ENCODE peak calls at places on chromosomes 3 and 15, in four cellular contexts. I is brain microvascular endothelial cell, V is body of pancreas, J is ovary. H is an unnamed sample.
A peak's percentile ranks its signal among the peaks of the same experiment; 100 is the strongest.

GRCh38 chr3:185207931-185208746 is 45.7 kb downstream of the EHHADH start:
- DNase-seq in I (no peak), V (no peak), J (no peak), H (no peak)

GRCh38 chr3:10964537-10965167 is 27.9 kb upstream of the SLC6A1 start:
- DNase-seq in I (peak; percentile 27), V (no peak), J (no peak), H (no peak)

GRCh38 chr15:27091270-27091940 is 120.4 kb downstream of the GABRG3 start:
- DNase-seq in I (no peak), V (no peak), J (no peak), H (no peak)

GRCh38 chr15:91889143-91889815 is 35.8 kb downstream of the SLCO3A1 start:
- DNase-seq in I (no peak), V (no peak), J (no peak), H (no peak)

GRCh38 chr3:1164101-1164500 is 71.3 kb downstream of the CNTN6 start:
- DNase-seq in I (no peak), V (no peak), J (no peak), H (no peak)

GRCh38 chr3:63413523-63413922 is 135.4 kb downstream of the SYNPR start:
- DNase-seq in I (no peak), V (no peak), J (no peak), H (no peak)

GRCh38 chr3:188123170-188123920 is 30.6 kb upstream of the LPP start:
- DNase-seq in I (no peak), V (no peak), J (no peak), H (no peak)

GRCh38 chr3:133487920-133488540 is 85.5 kb upstream of the CDV3 start:
- DNase-seq in I (no peak), V (peak; percentile 39), J (no peak), H (no peak)

GRCh38 chr3:178436773-178437172 is 99.5 kb upstream of the KCNMB2 start:
- DNase-seq in I (peak; percentile 23), V (no peak), J (no peak), H (no peak)

GRCh38 chr3:100603449-100603848 is 6.0 kb upstream of the ADGRG7 start:
- DNase-seq in I (peak; percentile 29), V (no peak), J (no peak), H (no peak)

GRCh38 chr15:49843725-49844124 is 222.9 kb downstream of the DTWD1 start:
- DNase-seq in I (no peak), V (no peak), J (no peak), H (no peak)

GRCh38 chr15:81087121-81087520 is 46.9 kb upstream of the CFAP161 start:
- DNase-seq in I (no peak), V (no peak), J (no peak), H (no peak)

GRCh38 chr3:110521019-110521418 is 550.6 kb upstream of the NECTIN3 start:
- DNase-seq in I (peak; percentile 95), V (no peak), J (no peak), H (no peak)

GRCh38 chr3:157335677-157336076 is 101.0 kb upstream of the PTX3 start:
- DNase-seq in I (peak; percentile 77), V (no peak), J (no peak), H (no peak)

GRCh38 chr3:111143-112069 is 85.2 kb upstream of the CHL1 start:
- DNase-seq in I (no peak), V (no peak), J (no peak), H (no peak)

GRCh38 chr15:90819850-90820249 is 48.5 kb upstream of the FURIN start:
- DNase-seq in I (no peak), V (no peak), J (no peak), H (no peak)

GRCh38 chr15:95017950-95018349 is 786.6 kb downstream of the MCTP2 start:
- DNase-seq in I (no peak), V (peak; percentile 39), J (no peak), H (peak; percentile 68)

GRCh38 chr3:11476814-11477213 is 166.9 kb downstream of the VGLL4 start:
- DNase-seq in I (no peak), V (no peak), J (no peak), H (no peak)

GRCh38 chr15:62742409-62743171 is 300.0 kb upstream of the TPM1 start:
- DNase-seq in I (peak; percentile 48), V (peak; percentile 54), J (peak; percentile 58), H (peak; percentile 70)

GRCh38 chr15:41716864-41717263 is 56.7 kb downstream of the MGA start:
- DNase-seq in I (no peak), V (no peak), J (no peak), H (no peak)

GRCh38 chr3:13348671-13349396 is 71.3 kb downstream of the NUP210 start:
- DNase-seq in I (no peak), V (no peak), J (no peak), H (no peak)

GRCh38 chr3:142577701-142578308 is 728 bp downstream of the ATR start:
- DNase-seq in I (peak; percentile 5), V (no peak), J (no peak), H (no peak)

GRCh38 chr15:43436395-43436794 is 56.6 kb downstream of the TP53BP1 start:
- DNase-seq in I (no peak), V (no peak), J (no peak), H (no peak)

GRCh38 chr15:85047271-85047948 is 65.8 kb downstream of the PDE8A start:
- DNase-seq in I (peak; percentile 99), V (no peak), J (peak; percentile 28), H (no peak)

GRCh38 chr3:64411101-64411500 is 185.8 kb upstream of the PRICKLE2 start:
- DNase-seq in I (no peak), V (no peak), J (no peak), H (no peak)

GRCh38 chr3:134242649-134243637 is 7.7 kb downstream of the RYK start:
- DNase-seq in I (peak; percentile 74), V (no peak), J (no peak), H (no peak)

GRCh38 chr3:51718547-51719412 is 11.9 kb downstream of the GRM2 start:
- DNase-seq in I (peak; percentile 25), V (peak; percentile 59), J (no peak), H (peak; percentile 72)

GRCh38 chr15:70154440-70155347 is 57.0 kb upstream of the TLE3 start:
- DNase-seq in I (no peak), V (no peak), J (peak; percentile 82), H (no peak)

GRCh38 chr3:161443921-161444457 is 52.6 kb upstream of the OTOL1 start:
- DNase-seq in I (no peak), V (no peak), J (no peak), H (no peak)

GRCh38 chr3:94173667-94174434 is 111.0 kb downstream of the NSUN3 start:
- DNase-seq in I (peak; percentile 55), V (no peak), J (no peak), H (no peak)

GRCh38 chr3:164030194-164030593 is 1048.1 kb downstream of the SI start:
- DNase-seq in I (no peak), V (no peak), J (no peak), H (no peak)

GRCh38 chr3:270688-271087 is 74.1 kb downstream of the CHL1 start:
- DNase-seq in I (no peak), V (no peak), J (no peak), H (no peak)

GRCh38 chr15:66630801-66631351 is 65.1 kb upstream of the LCTL start:
- DNase-seq in I (no peak), V (no peak), J (no peak), H (no peak)

GRCh38 chr15:74262635-74263034 is 26.5 kb downstream of the CCDC33 start:
- DNase-seq in I (no peak), V (no peak), J (no peak), H (no peak)

GRCh38 chr3:128618398-128618726 is 32.3 kb downstream of the RPN1 start:
- DNase-seq in I (no peak), V (no peak), J (no peak), H (no peak)
- H3K4me3 ChIP-seq in I (peak overlapping the region; percentile 75), V (no peak overlapping the region), J (peak overlapping the region; percentile 94), H (peak overlapping the region; percentile 99)

GRCh38 chr3:101810023-101810415 is 31.0 kb downstream of the NXPE3 start:
- DNase-seq in I (no peak), V (no peak), J (no peak), H (no peak)

GRCh38 chr3:101812895-101813294 is 33.9 kb downstream of the NXPE3 start:
- DNase-seq in I (no peak), V (no peak), J (no peak), H (no peak)

GRCh38 chr3:101809178-101810022 is 30.4 kb downstream of the NXPE3 start:
- DNase-seq in I (peak; percentile 29), V (peak; percentile 43), J (no peak), H (no peak)

GRCh38 chr3:101813817-101814440 is 34.9 kb downstream of the NXPE3 start:
- DNase-seq in I (no peak), V (no peak), J (no peak), H (no peak)

DNA sequence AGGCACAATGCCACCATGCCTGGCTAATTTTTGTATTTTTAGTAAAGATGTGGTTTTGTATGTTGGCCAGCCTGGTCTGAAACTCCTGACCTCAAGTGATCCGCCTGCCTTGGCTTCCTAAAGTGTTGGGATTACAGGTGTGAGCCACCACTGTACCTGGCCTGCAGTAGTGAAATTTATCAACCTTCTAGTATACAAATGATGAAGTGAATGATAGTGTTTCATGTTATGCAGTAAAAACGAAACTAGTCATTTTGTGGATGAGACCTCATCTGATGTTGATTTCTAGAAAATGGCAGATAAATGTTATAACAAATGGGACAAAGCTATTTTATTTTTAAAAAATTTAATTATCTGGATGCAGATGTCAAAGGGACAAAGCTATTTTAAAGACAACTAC is 32.9 kb downstream of the NXPE3 start:
- DNase-seq in I (no peak), V (no peak), J (no peak), H (no peak)
- H3K27ac ChIP-seq in I (no peak overlapping the region), V (no peak overlapping the region), J (no peak overlapping the region), H (no peak overlapping the region)

DNA sequence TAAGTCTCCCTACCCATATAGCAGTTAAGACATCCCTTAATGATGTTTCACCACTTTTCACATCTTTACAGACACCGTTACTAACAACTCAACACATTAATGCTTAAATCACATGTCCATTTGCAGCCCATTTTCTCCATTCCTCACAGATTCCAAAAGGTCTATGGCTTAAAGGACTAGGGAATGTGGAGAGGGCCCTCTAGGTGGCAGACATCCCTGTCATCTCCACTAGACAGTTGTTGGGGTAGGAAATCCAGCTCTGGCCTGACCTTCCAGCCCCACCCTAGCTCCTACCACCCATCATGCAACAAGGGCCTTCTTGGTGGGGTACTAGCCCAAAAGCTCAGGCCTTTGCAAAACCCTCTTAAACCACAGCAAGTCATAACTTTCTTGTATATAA is 25.2 kb downstream of the CPEB1 start:
- DNase-seq in I (no peak), V (no peak), J (no peak), H (no peak)
- TF ChIP-seq CTCF in I (peak; percentile 34), V (no peak), J (no peak), H (no peak)

GRCh38 chr15:99104788-99105515 is at the start of gene SYNM:
- DNase-seq in I (peak; percentile 39), V (peak; percentile 69), J (peak; percentile 74), H (peak; percentile 86)
- H3K4me3 ChIP-seq in I (peak within 1 kb of the TSS; percentile 51), V (peak within 1 kb of the TSS; percentile 22), J (peak within 1 kb of the TSS; percentile 47), H (peak within 1 kb of the TSS; percentile 71)

GRCh38 chr3:30672287-30672735 is 65.9 kb downstream of the TGFBR2 start:
- DNase-seq in I (no peak), V (no peak), J (no peak), H (no peak)
- H3K27ac ChIP-seq in I (no peak overlapping the region), V (no peak overlapping the region), J (no peak overlapping the region), H (no peak overlapping the region)

H was measured in psoas muscle.